ENCODE peak calls at places on chromosomes 16 and 17, in nine cellular contexts. D is A549; R is PC-3; E is OCI-LY7; J is heart right ventricle; U is heart left ventricle; N is effector memory CD4-positive, alpha-beta T cell; M is left ventricle myocardium inferior; V is CD8-positive, alpha-beta T cell. T is an unnamed sample.

GRCh38 chr16:52052818-52053217 is 494.1 kb downstream of the TOX3 start:
- DNase-seq in E (no peak), J (no peak), M (no peak), R (no peak), N (no peak), V (no peak), D (no peak), U (no peak), T (no peak)

GRCh38 chr17:17347956-17348871 is 45.0 kb downstream of the NT5M start:
- DNase-seq in E (no peak), V (no peak), D (no peak), N (no peak), R (no peak), U (no peak), M (no peak), J (no peak), T (no peak)

GRCh38 chr16:79697562-79698112 is 97.1 kb upstream of the MAF start:
- DNase-seq in N (no peak), U (no peak), R (no peak), V (no peak), E (no peak), M (no peak), D (no peak), J (no peak), T (no peak)

GRCh38 chr17:50114849-50115357 is 15.1 kb downstream of the SAMD14 start:
- DNase-seq in R (peak; percentile 84), J (no peak), E (peak; percentile 80), U (no peak), D (peak; percentile 66), N (no peak), M (no peak), V (peak; percentile 45), T (no peak)

GRCh38 chr16:17350212-17350611 is 120.5 kb downstream of the XYLT1 start:
- DNase-seq in E (no peak), U (no peak), J (no peak), R (no peak), D (no peak), V (no peak), M (no peak), N (no peak), T (no peak)

GRCh38 chr16:8905168-8905762 is 23.1 kb downstream of the LITAFD start:
- DNase-seq in D (peak; percentile 36), U (no peak), E (peak; percentile 56), R (peak; percentile 29), M (no peak), V (no peak), J (no peak), N (no peak), T (no peak)

GRCh38 chr16:86515420-86515779 is 5.1 kb downstream of the FOXF1 start:
- DNase-seq in U (no peak), V (no peak), E (no peak), N (no peak), D (no peak), R (no peak), M (no peak), J (no peak), T (no peak)

GRCh38 chr17:78737332-78737731 is 44.7 kb downstream of the CYTH1 start:
- DNase-seq in R (peak; percentile 66), U (no peak), M (no peak), E (no peak), N (no peak), J (no peak), D (no peak), V (no peak), T (no peak)

GRCh38 chr16:54934536-54935410 is 4.1 kb downstream of the IRX5 start:
- DNase-seq in M (no peak), U (peak; percentile 35), V (no peak), E (no peak), R (no peak), D (no peak), J (no peak), N (no peak), T (peak; percentile 47)

GRCh38 chr17:14211778-14212177 is 24.9 kb downstream of the CDRT15 start:
- DNase-seq in V (peak; percentile 61), E (no peak), M (peak; percentile 32), D (no peak), N (no peak), J (peak; percentile 33), R (no peak), U (peak; percentile 32), T (peak; percentile 90)

GRCh38 chr16:50584033-50584722 is 36.0 kb downstream of the NKD1 start:
- DNase-seq in R (no peak), V (no peak), D (no peak), N (no peak), E (no peak), M (no peak), U (no peak), J (no peak), T (no peak)

GRCh38 chr16:54116126-54116525 is 170.5 kb downstream of the IRX3 start:
- DNase-seq in R (no peak), E (no peak), V (no peak), M (no peak), J (no peak), D (no peak), N (no peak), U (no peak), T (no peak)

GRCh38 chr17:10251212-10251948 is 53.0 kb upstream of the GAS7 start:
- DNase-seq in J (no peak), V (no peak), R (no peak), D (no peak), U (no peak), E (no peak), N (no peak), M (no peak), T (no peak)

GRCh38 chr17:78890111-78890897 is 12.7 kb downstream of the CEP295NL start:
- DNase-seq in N (peak; percentile 19), V (peak; percentile 77), D (no peak), U (peak; percentile 73), J (peak; percentile 56), R (no peak), M (peak; percentile 60), E (peak; percentile 52), T (peak; percentile 89)

GRCh38 chr16:87332150-87332549 is 15.0 kb upstream of the C16orf95 start:
- DNase-seq in N (no peak), J (no peak), M (no peak), U (peak; percentile 26), E (no peak), R (peak; percentile 12), V (no peak), D (no peak), T (no peak)

GRCh38 chr16:14109077-14109775 is 38.1 kb downstream of the MRTFB start:
- DNase-seq in N (no peak), J (no peak), E (no peak), V (no peak), U (no peak), D (no peak), R (no peak), M (no peak), T (no peak)

DNA sequence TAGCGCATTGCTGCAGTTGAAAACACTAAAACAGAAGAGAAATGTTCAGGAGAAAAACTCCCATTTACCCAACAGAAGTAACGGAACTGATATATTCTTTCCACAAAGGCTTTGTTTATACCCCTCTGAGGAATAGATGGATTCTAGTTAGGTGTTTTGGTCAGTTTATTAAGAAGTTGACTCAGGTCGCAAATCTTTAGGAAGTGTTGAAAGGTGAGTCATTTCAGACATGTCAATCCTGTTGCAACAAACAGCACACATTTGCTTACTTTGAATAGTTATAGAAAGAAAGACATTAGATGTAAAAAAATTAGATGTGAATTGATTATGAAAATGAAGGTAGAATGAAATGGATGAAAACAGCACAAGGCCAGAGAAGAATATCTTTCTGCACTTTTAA is 941.0 kb downstream of the KCNJ2 start:
- DNase-seq in D (no peak), V (no peak), U (no peak), N (no peak), J (no peak), E (no peak), M (no peak), R (peak; percentile 49), T (no peak)
- H3K27ac ChIP-seq in D (no peak overlapping the region), V (no peak overlapping the region), U (no peak overlapping the region), N (no peak overlapping the region), J (no peak overlapping the region), E (no peak overlapping the region), M (no peak overlapping the region), R (no peak overlapping the region), T (no peak overlapping the region)

GRCh38 chr16:68070811-68071546 is 14.2 kb upstream of the NFATC3 start:
- DNase-seq in R (no peak), U (no peak), E (peak; percentile 85), J (no peak), D (no peak), M (no peak), N (no peak), V (peak; percentile 42), T (no peak)
- H3K27ac ChIP-seq in R (no peak overlapping the region), U (no peak overlapping the region), E (peak overlapping the region; percentile 88), J (no peak overlapping the region), D (no peak overlapping the region), M (no peak overlapping the region), N (peak overlapping the region; percentile 53), V (no peak overlapping the region), T (no peak overlapping the region)

GRCh38 chr16:84616515-84616914 is 1.4 kb downstream of the COTL1 start:
- DNase-seq in J (no peak), R (peak; percentile 32), M (no peak), D (no peak), U (no peak), E (peak; percentile 73), N (no peak), V (no peak), T (no peak)
- H3K27ac ChIP-seq in J (no peak overlapping the region), R (no peak overlapping the region), M (no peak overlapping the region), D (peak overlapping the region; percentile 82), U (no peak overlapping the region), E (peak overlapping the region; percentile 52), N (peak overlapping the region; percentile 68), V (peak overlapping the region; percentile 66), T (peak overlapping the region; percentile 53)

DNA sequence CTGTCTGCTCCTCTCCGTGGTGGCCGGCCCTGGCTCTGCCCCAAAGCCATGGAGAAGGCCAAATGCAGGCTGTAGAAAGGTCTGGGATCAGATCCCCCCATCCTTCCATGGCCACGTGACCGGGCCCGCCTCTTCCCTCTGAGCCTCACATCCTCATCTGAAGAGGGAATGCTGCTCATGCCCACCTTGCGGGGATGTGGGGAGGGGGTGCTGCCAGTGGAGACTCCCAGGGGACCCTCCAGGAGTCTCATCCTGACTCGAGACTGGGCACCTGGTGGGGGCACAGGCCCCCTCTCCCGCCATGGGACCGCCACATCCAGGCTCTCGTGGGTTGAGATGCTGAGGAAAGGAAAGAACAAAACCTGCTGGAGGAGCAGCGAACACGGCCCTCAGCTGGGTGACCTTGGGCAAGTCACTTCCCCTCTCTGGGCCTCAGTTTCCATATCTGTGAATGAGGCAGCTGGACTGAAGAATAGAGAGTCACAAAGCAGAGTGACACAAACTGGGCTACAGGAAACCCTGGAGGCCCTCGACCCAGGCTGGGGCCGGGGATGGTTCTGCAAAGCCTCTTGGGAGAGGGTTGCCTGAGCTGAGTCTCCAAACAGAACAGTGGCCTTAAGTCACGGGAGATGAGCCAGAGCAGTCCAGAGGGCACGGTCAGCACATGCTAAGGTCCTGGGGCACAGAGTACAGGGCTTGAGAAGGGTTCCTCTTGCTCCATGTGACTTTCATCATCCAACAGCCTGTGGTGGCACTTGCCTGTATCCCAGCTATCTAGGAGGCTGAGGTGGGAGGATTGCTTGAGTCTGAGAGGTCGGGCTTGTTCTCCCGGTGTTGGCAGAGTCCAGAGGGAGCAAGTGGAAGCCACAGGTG is 30.1 kb downstream of the SOCS1 start:
- DNase-seq in M (no peak), U (no peak), V (no peak), N (no peak), E (no peak), J (no peak), R (no peak), D (no peak), T (no peak)
- H3K27ac ChIP-seq in M (no peak overlapping the region), U (no peak overlapping the region), V (peak overlapping the region; percentile 77), N (peak overlapping the region; percentile 82), E (peak overlapping the region; percentile 46), J (no peak overlapping the region), R (no peak overlapping the region), D (no peak overlapping the region), T (no peak overlapping the region)